ENCODE peak calls at places on chromosomes 7 and 10, in ten cellular contexts. D is cardiac muscle cell; E is hepatocyte; U is HAP-1; Q is HCT116; A is breast epithelium; C is body of pancreas; Z is H9; M is stomach; H is CD8-positive, alpha-beta memory T cell. Y is an unnamed sample.

GRCh38 chr7:141262101-141262819 is 188.4 kb downstream of the TMEM178B start:
- DNase-seq in Q (no peak), A (no peak), H (no peak), D (no peak), Z (no peak), U (no peak), M (no peak), E (no peak), C (no peak), Y (no peak)

GRCh38 chr10:116216676-116217075 is 56.3 kb downstream of the GFRA1 start:
- DNase-seq in E (no peak), H (no peak), Z (no peak), C (no peak), D (no peak), M (no peak), A (no peak), U (no peak), Q (no peak), Y (no peak)

GRCh38 chr10:86871563-86872183 is 85.7 kb downstream of the MMRN2 start:
- DNase-seq in M (no peak), E (peak; percentile 20), Z (peak; percentile 58), H (no peak), U (peak; percentile 48), Q (no peak), A (no peak), D (peak; percentile 82), C (no peak), Y (no peak)

GRCh38 chr10:4034907-4035581 is 250.0 kb upstream of the KLF6 start:
- DNase-seq in Q (no peak), U (no peak), A (no peak), Z (no peak), H (no peak), E (peak; percentile 27), M (no peak), D (no peak), C (no peak), Y (no peak)

GRCh38 chr10:115711306-115711705 is 561.7 kb downstream of the GFRA1 start:
- DNase-seq in M (no peak), Q (no peak), D (no peak), U (no peak), C (no peak), Z (no peak), A (no peak), E (no peak), H (no peak), Y (no peak)

GRCh38 chr10:122208616-122209430 is 62.3 kb upstream of the BTBD16 start:
- DNase-seq in C (no peak), Z (no peak), H (no peak), U (no peak), A (no peak), M (no peak), E (no peak), Q (no peak), D (no peak), Y (no peak)

GRCh38 chr10:14549496-14549895 is 218.8 kb upstream of the FRMD4A start:
- DNase-seq in D (no peak), A (no peak), C (no peak), M (no peak), H (no peak), Q (no peak), E (no peak), U (no peak), Z (no peak), Y (no peak)

GRCh38 chr10:29026065-29026797 is 262.6 kb upstream of the LYZL1 start:
- DNase-seq in H (no peak), Z (peak; percentile 89), A (no peak), E (no peak), C (no peak), D (peak; percentile 17), U (no peak), Q (no peak), M (no peak), Y (no peak)

GRCh38 chr7:55622241-55622835 is 50.0 kb upstream of the VOPP1 start:
- DNase-seq in A (no peak), D (no peak), H (no peak), C (no peak), Q (no peak), M (no peak), E (no peak), U (no peak), Z (no peak), Y (no peak)

GRCh38 chr10:84269773-84270172 is 24.9 kb downstream of the RGR start:
- DNase-seq in E (no peak), D (no peak), Q (peak; percentile 66), U (no peak), H (no peak), Z (no peak), A (no peak), C (no peak), M (no peak), Y (peak; percentile 36)

GRCh38 chr7:154375956-154376355 is 323.8 kb downstream of the DPP6 start:
- DNase-seq in C (no peak), M (no peak), Q (no peak), E (no peak), Z (no peak), A (no peak), D (no peak), H (no peak), U (no peak), Y (no peak)

GRCh38 chr10:29656451-29656992 is 21.8 kb upstream of the SVIL start:
- DNase-seq in C (no peak), U (no peak), Q (no peak), A (no peak), M (no peak), E (no peak), D (no peak), H (no peak), Z (no peak), Y (no peak)

GRCh38 chr7:152544481-152544927 is 108.7 kb upstream of the KMT2C start:
- DNase-seq in H (no peak), E (peak; percentile 53), C (no peak), Z (peak; percentile 65), D (no peak), M (no peak), Q (no peak), U (no peak), A (no peak), Y (no peak)

GRCh38 chr10:117174439-117175214 is 22.7 kb upstream of the KCNK18 start:
- DNase-seq in E (peak; percentile 91), H (peak; percentile 68), M (peak; percentile 81), D (peak; percentile 87), Z (peak; percentile 89), Q (peak; percentile 82), C (peak; percentile 90), U (peak; percentile 76), A (peak; percentile 70), Y (peak; percentile 74)

GRCh38 chr7:16739863-16740622 is 13.5 kb upstream of the TSPAN13 start:
- DNase-seq in E (peak; percentile 83), M (no peak), U (no peak), A (no peak), Z (no peak), D (peak; percentile 63), Q (peak; percentile 24), H (no peak), C (no peak), Y (peak; percentile 73)

GRCh38 chr7:27784399-27785053 is 44.6 kb downstream of the TAX1BP1 start:
- DNase-seq in Q (peak; percentile 76), A (no peak), U (peak; percentile 18), D (peak; percentile 28), H (peak; percentile 29), Z (no peak), C (no peak), M (no peak), E (peak; percentile 59), Y (peak; percentile 53)

GRCh38 chr10:6669269-6669859 is 89.3 kb upstream of the PRKCQ start:
- DNase-seq in M (no peak), H (no peak), D (peak; percentile 44), U (peak; percentile 85), C (no peak), A (no peak), Z (no peak), E (peak; percentile 63), Q (peak; percentile 44), Y (no peak)

GRCh38 chr10:129465796-129466702 is 992 bp upstream of the MGMT start:
- DNase-seq in C (no peak), Z (no peak), D (no peak), M (no peak), E (no peak), A (no peak), U (no peak), Q (no peak), H (no peak), Y (no peak)

GRCh38 chr7:45033931-45034290 is 33.9 kb downstream of the CCM2 start:
- DNase-seq in C (no peak), H (no peak), Z (no peak), D (no peak), E (no peak), A (no peak), M (no peak), U (no peak), Q (no peak), Y (no peak)

GRCh38 chr10:103447187-103447586 is 5.0 kb downstream of the CALHM2 start:
- DNase-seq in H (no peak), C (no peak), Z (no peak), M (no peak), D (no peak), U (no peak), E (no peak), Q (no peak), A (no peak), Y (no peak)
- H3K4me1 ChIP-seq in H (peaks cover 23% of the 10 kb centered on the region), C (peaks cover 6% of the 10 kb centered on the region), Z (no peaks in the 10 kb centered on the region), M (peaks cover 24% of the 10 kb centered on the region), D (no peaks in the 10 kb centered on the region), U (peaks cover 6% of the 10 kb centered on the region), E (no peaks in the 10 kb centered on the region), Q (peaks cover 39% of the 10 kb centered on the region), A (peaks cover 21% of the 10 kb centered on the region), Y (peaks cover 26% of the 10 kb centered on the region)

DNA sequence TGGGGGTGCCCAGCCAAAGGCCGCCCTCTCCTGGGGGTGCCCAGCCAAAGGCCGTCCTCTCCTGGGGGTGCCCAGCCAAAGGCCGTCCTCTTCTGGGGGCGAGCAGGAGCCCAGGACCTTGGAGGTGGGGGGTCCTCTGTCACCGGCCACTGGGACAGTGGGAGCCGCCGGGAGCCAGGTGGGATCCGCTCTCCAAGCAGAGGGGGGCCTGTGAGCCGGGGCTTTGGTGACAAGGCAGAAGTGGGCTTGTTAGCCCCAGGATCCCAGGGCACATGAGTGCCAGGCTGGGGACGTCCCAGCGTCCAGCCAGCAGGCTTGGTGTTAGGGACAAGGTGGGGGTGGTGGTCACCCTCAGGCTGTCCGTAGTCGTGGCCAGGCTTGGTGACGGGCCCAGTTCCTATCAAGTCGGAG is 29.4 kb upstream of the UTF1 start:
- DNase-seq in M (no peak), Q (no peak), U (no peak), E (no peak), C (no peak), H (no peak), A (no peak), Z (no peak), D (no peak), Y (no peak)
- H3K27me3 ChIP-seq in M (peaks cover 16% of the 10 kb centered on the region), Q (no peaks in the 10 kb centered on the region), U (peaks cover 23% of the 10 kb centered on the region), E (no peaks in the 10 kb centered on the region), C (no peaks in the 10 kb centered on the region), H (no peaks in the 10 kb centered on the region), A (peaks cover 8% of the 10 kb centered on the region), Z (no peaks in the 10 kb centered on the region), D (no peaks in the 10 kb centered on the region), Y (peaks cover 32% of the 10 kb centered on the region)

GRCh38 chr10:106438386-106438785 is 726.1 kb downstream of the SORCS1 start:
- DNase-seq in A (no peak), Z (no peak), E (no peak), M (no peak), H (no peak), U (no peak), C (no peak), Q (no peak), D (no peak), Y (no peak)
- H3K4me1 ChIP-seq in A (no peaks in the 10 kb centered on the region), Z (no peaks in the 10 kb centered on the region), E (no peaks in the 10 kb centered on the region), M (no peaks in the 10 kb centered on the region), H (no peaks in the 10 kb centered on the region), U (no peaks in the 10 kb centered on the region), C (no peaks in the 10 kb centered on the region), Q (no peaks in the 10 kb centered on the region), D (no peaks in the 10 kb centered on the region), Y (no peaks in the 10 kb centered on the region)

GRCh38 chr7:93574269-93574645 is 267 bp downstream of the CALCR start:
- DNase-seq in H (no peak), D (peak; percentile 29), U (no peak), M (no peak), Z (peak; percentile 46), Q (no peak), A (no peak), C (no peak), E (no peak), Y (no peak)
- H3K27me3 ChIP-seq in H (no peaks in the 10 kb centered on the region), D (peaks cover 76% of the 10 kb centered on the region), U (peaks cover 53% of the 10 kb centered on the region), M (peaks cover 22% of the 10 kb centered on the region), Z (peaks cover 27% of the 10 kb centered on the region), Q (peaks cover 6% of the 10 kb centered on the region), A (peaks cover 31% of the 10 kb centered on the region), C (peaks cover 6% of the 10 kb centered on the region), E (peaks cover 83% of the 10 kb centered on the region), Y (peaks cover 7% of the 10 kb centered on the region)